ENCODE peak calls at places on chromosomes 16 and 17, in six cellular contexts. J, X, N, Z, R and B are unnamed samples.

GRCh38 chr16:74322301-74322710 is 25.7 kb downstream of the PSMD7 start:
- DNase-seq in N (no peak), Z (no peak), J (no peak), X (no peak), R (no peak), B (no peak)

GRCh38 chr17:17476865-17477467 is at the start of gene MED9:
- DNase-seq in Z (peak; percentile 92), J (peak; percentile 92), R (peak; percentile 96), X (no peak), N (peak; percentile 95), B (peak; percentile 96)

GRCh38 chr17:11880714-11881113 is 116.6 kb downstream of the ZNF18 start:
- DNase-seq in X (peak; percentile 2), Z (no peak), N (peak; percentile 18), J (no peak), R (peak; percentile 14), B (no peak)

GRCh38 chr17:1264196-1264595 is 6.0 kb upstream of the BHLHA9 start:
- DNase-seq in R (no peak), Z (no peak), X (no peak), J (no peak), N (no peak), B (no peak)

GRCh38 chr17:226773-227580 is 45.5 kb upstream of the DOC2B start:
- DNase-seq in J (no peak), N (no peak), Z (no peak), R (no peak), X (no peak), B (no peak)

GRCh38 chr16:47028767-47029377 is 55.4 kb upstream of the DNAJA2 start:
- DNase-seq in J (no peak), X (no peak), R (no peak), Z (no peak), N (no peak), B (no peak)

GRCh38 chr16:50519001-50519400 is 29.2 kb upstream of the NKD1 start:
- DNase-seq in R (no peak), J (no peak), Z (no peak), N (no peak), X (no peak), B (no peak)

GRCh38 chr17:49574283-49574892 is 1.3 kb upstream of the NXPH3 start:
- DNase-seq in X (no peak), Z (no peak), N (no peak), J (no peak), R (no peak), B (no peak)

GRCh38 chr17:77456951-77457548 is 316.3 kb downstream of the SEC14L1 start:
- DNase-seq in Z (no peak), X (no peak), J (no peak), N (peak; percentile 57), R (no peak), B (no peak)

GRCh38 chr17:71753070-71753469 is 367.8 kb upstream of the SOX9 start:
- DNase-seq in X (no peak), Z (no peak), R (no peak), J (no peak), N (no peak), B (no peak)

GRCh38 chr17:81003711-81004335 is 12.2 kb downstream of the CHMP6 start:
- DNase-seq in Z (no peak), R (peak; percentile 62), X (no peak), N (no peak), J (no peak), B (no peak)

DNA sequence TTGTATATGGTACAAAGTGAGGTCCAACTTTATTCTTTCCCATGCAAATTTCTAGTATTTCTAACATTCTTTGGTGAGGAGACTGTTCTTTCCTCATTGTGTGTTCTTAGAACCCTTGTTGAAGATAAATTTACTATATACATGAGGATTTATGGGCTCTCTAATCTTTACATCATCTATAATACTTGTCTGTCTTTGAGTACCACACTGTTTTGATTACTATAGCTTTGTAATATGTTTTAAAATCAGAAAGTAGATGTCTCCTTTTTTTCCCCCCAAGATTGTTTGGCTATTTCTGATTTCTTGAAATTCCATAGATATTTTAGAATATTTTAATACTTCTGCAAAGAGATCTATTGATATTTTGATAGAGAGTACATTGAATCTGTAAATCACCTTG is 23.7 kb downstream of the ZNF267 start:
- DNase-seq in J (no peak), R (no peak), Z (no peak), X (no peak), N (no peak), B (no peak)
- H3K9me3 ChIP-seq in J (no peaks in the 10 kb centered on the region), R (peaks cover 32% of the 10 kb centered on the region), Z (peaks cover 12% of the 10 kb centered on the region), X (peaks cover 6% of the 10 kb centered on the region), N (peaks cover 41% of the 10 kb centered on the region), B (no peaks in the 10 kb centered on the region)

DNA sequence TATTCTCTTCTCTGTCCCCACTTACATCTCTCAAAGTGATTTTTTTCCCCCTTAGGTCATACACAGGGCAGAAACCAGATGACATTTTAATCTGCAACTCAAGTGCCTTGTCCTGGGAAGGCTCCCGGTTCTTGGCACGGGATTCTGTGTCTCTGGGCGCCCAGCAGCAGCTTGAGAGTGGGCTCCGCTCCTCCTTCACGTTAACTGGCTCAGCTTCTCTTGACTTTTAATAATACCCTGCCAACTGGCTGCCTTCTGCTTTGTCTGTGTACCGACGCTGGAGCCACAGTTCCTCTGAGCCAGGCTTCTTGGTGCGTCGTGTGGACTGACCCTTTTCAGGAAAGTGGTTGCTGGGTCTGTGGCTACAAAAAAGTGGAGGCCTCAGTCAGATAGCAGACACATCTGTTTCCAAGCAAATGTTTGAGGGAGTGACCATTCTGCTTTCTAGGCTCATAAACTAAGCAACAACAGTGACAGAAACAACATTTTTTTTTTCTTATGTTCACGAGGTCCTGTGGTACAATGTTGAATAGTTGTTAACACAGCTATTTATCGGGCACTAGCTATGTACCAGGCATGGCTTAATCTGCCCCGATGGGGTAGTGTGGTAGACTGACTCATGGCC is 64.9 kb downstream of the IRF8 start:
- DNase-seq in Z (no peak), J (no peak), X (no peak), R (peak; percentile 51), N (no peak), B (no peak)
- H3K9me3 ChIP-seq in Z (no peaks in the 10 kb centered on the region), J (no peaks in the 10 kb centered on the region), X (no peaks in the 10 kb centered on the region), R (no peaks in the 10 kb centered on the region), N (peaks cover 3% of the 10 kb centered on the region), B (no peaks in the 10 kb centered on the region)

DNA sequence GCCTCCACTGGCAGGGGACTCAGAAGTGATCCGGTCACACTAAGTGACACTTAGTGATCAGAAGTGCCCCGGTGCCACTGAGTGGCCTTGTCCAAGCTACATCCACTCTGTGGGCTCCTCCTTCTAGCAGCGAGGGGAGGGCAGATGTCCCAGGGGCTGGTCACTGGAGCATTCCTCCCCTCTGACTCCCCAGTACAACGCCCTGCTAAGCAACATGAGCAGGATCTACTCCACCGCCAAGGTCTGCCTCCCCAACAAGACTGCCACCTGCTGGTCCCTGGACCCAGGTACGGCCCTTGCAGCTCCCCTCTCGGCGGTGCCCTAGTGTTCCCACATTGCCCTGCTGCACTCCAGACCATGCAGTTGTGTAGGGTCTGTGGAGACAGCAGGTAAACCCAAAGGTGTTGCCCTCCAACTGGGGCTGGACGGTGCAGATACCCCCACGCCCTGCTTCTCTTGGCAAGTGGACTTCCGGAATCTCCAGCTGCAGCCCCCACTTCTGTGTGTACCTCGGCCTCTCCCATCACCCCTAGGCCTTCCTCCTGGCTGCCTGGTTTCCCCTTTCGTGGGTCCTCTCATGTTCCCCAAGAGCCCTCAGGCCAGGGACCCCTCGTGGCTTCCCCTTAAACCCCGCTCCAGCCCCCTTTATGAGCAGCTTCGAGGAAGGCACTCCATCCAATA is 2.1 kb downstream of the ACE start:
- DNase-seq in Z (peak; percentile 61), X (peak; percentile 85), R (peak; percentile 89), J (peak; percentile 88), N (peak; percentile 80), B (peak; percentile 71)
- H3K9me3 ChIP-seq in Z (no peaks in the 10 kb centered on the region), X (no peaks in the 10 kb centered on the region), R (no peaks in the 10 kb centered on the region), J (no peaks in the 10 kb centered on the region), N (no peaks in the 10 kb centered on the region), B (no peaks in the 10 kb centered on the region)

DNA sequence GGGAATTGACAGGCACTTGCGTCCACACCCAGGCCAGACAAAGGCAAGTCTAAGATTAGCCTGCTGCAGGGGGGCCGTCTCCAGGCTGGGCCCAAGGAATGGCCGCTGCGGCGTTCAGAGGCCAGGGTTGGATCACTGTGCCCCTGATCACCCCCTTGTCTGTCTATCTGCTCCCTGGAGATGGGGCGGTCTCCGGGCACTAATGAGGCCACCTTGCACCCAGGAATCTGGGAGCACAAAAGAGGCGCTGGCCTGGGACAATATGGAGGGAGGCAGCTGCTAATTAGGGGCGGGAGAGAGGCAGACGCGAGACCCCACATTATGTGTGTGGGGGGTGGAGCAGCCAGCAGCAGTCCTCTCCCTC is 227 bp upstream of the HCRT start:
- DNase-seq in Z (no peak), J (no peak), N (no peak), X (no peak), R (no peak), B (no peak)
- H3K9me3 ChIP-seq in Z (no peaks in the 10 kb centered on the region), J (no peaks in the 10 kb centered on the region), N (no peaks in the 10 kb centered on the region), X (no peaks in the 10 kb centered on the region), R (no peaks in the 10 kb centered on the region), B (no peaks in the 10 kb centered on the region)

GRCh38 chr17:29905879-29906167 is 24.2 kb downstream of the SSH2 start:
- DNase-seq in J (no peak), Z (no peak), X (no peak), R (no peak), N (peak; percentile 18), B (no peak)
- H3K9me3 ChIP-seq in J (no peaks in the 10 kb centered on the region), Z (no peaks in the 10 kb centered on the region), X (peaks cover 7% of the 10 kb centered on the region), R (no peaks in the 10 kb centered on the region), N (peaks cover 36% of the 10 kb centered on the region), B (no peaks in the 10 kb centered on the region)

GRCh38 chr16:58284021-58284420 is 10.8 kb downstream of the PRSS54 start:
- DNase-seq in N (no peak), X (no peak), J (no peak), R (no peak), Z (no peak), B (no peak)

GRCh38 chr16:58286769-58287433 is 7.9 kb downstream of the PRSS54 start:
- DNase-seq in J (no peak), Z (no peak), X (no peak), R (no peak), N (no peak), B (no peak)

GRCh38 chr16:58286280-58286679 is 8.5 kb downstream of the PRSS54 start:
- DNase-seq in X (no peak), J (no peak), N (no peak), Z (no peak), R (no peak), B (no peak)

GRCh38 chr16:58280846-58281301 is 14.0 kb downstream of the PRSS54 start:
- DNase-seq in R (no peak), J (no peak), N (no peak), X (no peak), Z (no peak), B (no peak)

DNA sequence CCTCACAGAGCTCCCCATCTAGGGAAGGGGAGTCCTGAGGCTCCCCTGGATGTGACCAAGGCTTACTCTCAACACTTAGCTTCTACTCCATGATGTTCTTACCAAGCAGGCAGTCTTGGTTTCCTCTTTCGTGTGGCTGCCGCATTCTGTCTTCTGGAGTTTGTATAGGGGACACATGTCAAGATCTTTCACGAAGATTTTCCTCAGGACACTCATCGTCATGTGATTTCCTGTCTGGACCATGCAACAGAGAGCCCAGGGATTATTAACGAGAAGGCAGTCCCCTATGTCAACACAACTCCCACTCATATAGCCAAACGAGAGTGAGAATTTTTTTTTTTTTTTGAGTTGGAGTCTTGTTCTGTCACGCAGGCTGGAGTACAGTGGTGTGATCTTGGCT is 10.3 kb downstream of the PRSS54 start:
- DNase-seq in R (no peak), X (no peak), Z (no peak), N (no peak), J (no peak), B (no peak)
- H3K9me3 ChIP-seq in R (peaks cover 3% of the 10 kb centered on the region), X (no peaks in the 10 kb centered on the region), Z (no peaks in the 10 kb centered on the region), N (no peaks in the 10 kb centered on the region), J (no peaks in the 10 kb centered on the region), B (no peaks in the 10 kb centered on the region)